ENCODE peak calls at places on chromosomes 13 and 19, in four cellular contexts. G is K562, Y is IMR-90, J is A549. X is an unnamed sample.

GRCh38 chr13:111354789-111355188 is 34.3 kb downstream of the TEX29 start:
- DNase-seq in G (no peak), Y (no peak), J (no peak), X (no peak)

GRCh38 chr19:13707901-13708300 is 56.4 kb upstream of the MRI1 start:
- DNase-seq in J (no peak), Y (no peak), G (no peak), X (no peak)

GRCh38 chr19:40614595-40615411 is 13.6 kb downstream of the LTBP4 start:
- DNase-seq in Y (peak; percentile 99), J (no peak), G (peak; percentile 98), X (no peak)

GRCh38 chr13:64051278-64051677 is 2635.6 kb upstream of the PCDH20 start:
- DNase-seq in Y (no peak), J (no peak), G (no peak), X (no peak)

GRCh38 chr13:104984296-104984818 is 1551.1 kb downstream of the EFNB2 start:
- DNase-seq in G (no peak), J (no peak), Y (peak; percentile 12), X (no peak)

GRCh38 chr19:51615991-51616390 is 14.2 kb downstream of the SIGLEC5 start:
- DNase-seq in Y (no peak), J (no peak), G (no peak), X (no peak)

GRCh38 chr13:76882431-76882830 is 3.8 kb downstream of the KCTD12 start:
- DNase-seq in Y (no peak), J (no peak), G (no peak), X (no peak)

GRCh38 chr13:48624858-48625257 is 28.9 kb upstream of the CYSLTR2 start:
- DNase-seq in Y (no peak), G (no peak), J (no peak), X (no peak)

GRCh38 chr19:32708457-32708856 is 11.1 kb upstream of the TDRD12 start:
- DNase-seq in Y (no peak), G (no peak), J (no peak), X (no peak)

GRCh38 chr19:35901055-35901644 is 810 bp upstream of the NFKBID start:
- DNase-seq in J (no peak), Y (peak; percentile 51), G (no peak), X (no peak)

GRCh38 chr19:2973229-2973628 is 4.1 kb upstream of the TLE6 start:
- DNase-seq in Y (no peak), G (no peak), J (no peak), X (no peak)

GRCh38 chr13:75968103-75968838 is 332.1 kb downstream of the LMO7 start:
- DNase-seq in J (no peak), G (no peak), Y (peak; percentile 26), X (no peak)

GRCh38 chr13:42112864-42113263 is 64.4 kb downstream of the DGKH start:
- DNase-seq in Y (no peak), J (no peak), G (no peak), X (no peak)

GRCh38 chr13:76886292-76887061 is at the start of gene KCTD12:
- DNase-seq in Y (peak; percentile 73), G (peak; percentile 71), J (peak; percentile 14), X (no peak)

GRCh38 chr19:30004403-30004802 is 62.4 kb downstream of the URI1 start:
- DNase-seq in J (no peak), G (no peak), Y (no peak), X (no peak)

GRCh38 chr19:52991021-52991420 is 22.7 kb upstream of the ERVV-1 start:
- DNase-seq in G (no peak), J (no peak), Y (no peak), X (no peak)

GRCh38 chr13:45974500-45974899 is 78.0 kb downstream of the ZC3H13 start:
- DNase-seq in J (no peak), Y (no peak), G (no peak), X (no peak)

GRCh38 chr13:29782798-29783197 is 67.6 kb downstream of the UBL3 start:
- DNase-seq in Y (no peak), J (no peak), G (no peak), X (no peak)

GRCh38 chr13:101474419-101474957 is 22.0 kb downstream of the ITGBL1 start:
- DNase-seq in G (no peak), J (no peak), Y (peak; percentile 91), X (no peak)

GRCh38 chr13:82330499-82330898 is 1551.8 kb downstream of the SLITRK1 start:
- DNase-seq in G (peak; percentile 16), J (no peak), Y (no peak), X (peak; percentile 29)

GRCh38 chr13:50668882-50669281 is 174.6 kb downstream of the DLEU7 start:
- DNase-seq in G (no peak), Y (no peak), J (no peak), X (no peak)

GRCh38 chr13:95641961-95642621 is 2.4 kb downstream of the DZIP1 start:
- DNase-seq in Y (peak; percentile 43), G (no peak), J (no peak), X (peak; percentile 44)

GRCh38 chr13:45047394-45048328 is 58.3 kb downstream of the GPALPP1 start:
- DNase-seq in Y (peak; percentile 86), G (peak; percentile 77), J (peak; percentile 68), X (peak; percentile 51)

GRCh38 chr13:79459906-79460305 is 21.0 kb upstream of the NDFIP2 start:
- DNase-seq in Y (peak; percentile 25), J (no peak), G (no peak), X (no peak)

GRCh38 chr19:15913830-15914229 is 16.0 kb upstream of the CYP4F2 start:
- DNase-seq in Y (no peak), J (no peak), G (no peak), X (no peak)

GRCh38 chr13:45195421-45195820 is 5.4 kb downstream of the KCTD4 start:
- DNase-seq in J (no peak), Y (no peak), G (no peak), X (no peak)

GRCh38 chr13:113371061-113371460 is 7.1 kb upstream of the GRTP1 start:
- DNase-seq in J (no peak), G (no peak), Y (no peak), X (no peak)

GRCh38 chr13:28467886-28468519 is 26.9 kb downstream of the FLT1 start:
- DNase-seq in G (no peak), Y (no peak), J (no peak), X (no peak)

GRCh38 chr13:28467034-28467433 is 27.9 kb downstream of the FLT1 start:
- DNase-seq in G (no peak), J (no peak), Y (no peak), X (no peak)

GRCh38 chr13:28466151-28466550 is 28.8 kb downstream of the FLT1 start:
- DNase-seq in G (no peak), J (no peak), Y (no peak), X (no peak)

GRCh38 chr13:28463481-28463880 is 31.4 kb downstream of the FLT1 start:
- DNase-seq in Y (peak; percentile 27), J (no peak), G (no peak), X (no peak)

DNA sequence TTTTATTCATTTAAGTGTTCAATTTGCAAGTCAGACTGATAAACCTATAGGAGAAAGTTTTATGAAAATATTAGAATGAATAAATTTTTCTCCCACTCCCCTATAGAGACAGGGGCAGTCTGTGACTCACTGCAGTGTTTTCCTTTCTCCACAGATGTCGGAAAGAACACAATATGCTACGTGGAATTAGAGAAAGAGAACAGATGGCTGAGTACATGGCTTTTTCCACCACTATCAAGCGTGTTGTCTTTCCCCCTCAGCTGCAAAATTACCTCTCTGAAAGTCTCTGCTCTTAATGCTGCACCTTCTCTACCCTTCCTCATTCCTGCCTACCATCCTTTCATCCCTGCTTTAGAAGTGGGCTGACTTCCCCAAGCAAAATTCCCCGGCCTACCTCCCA is 30.1 kb downstream of the FLT1 start:
- DNase-seq in J (no peak), Y (no peak), G (no peak), X (no peak)
- TF ChIP-seq BHLHE40 in J (no peak), Y (no peak), G (no peak), X (no peak)

GRCh38 chr13:98099627-98100026 is 43.3 kb upstream of the FARP1 start:
- DNase-seq in G (no peak), Y (no peak), J (no peak), X (no peak)

GRCh38 chr13:98105929-98106336 is 37.0 kb upstream of the FARP1 start:
- DNase-seq in J (no peak), G (peak; percentile 55), Y (peak; percentile 59), X (peak; percentile 90)

GRCh38 chr13:98103531-98103930 is 39.4 kb upstream of the FARP1 start:
- DNase-seq in G (no peak), Y (no peak), J (no peak), X (no peak)

GRCh38 chr13:98108330-98108729 is 34.6 kb upstream of the FARP1 start:
- DNase-seq in J (no peak), Y (peak; percentile 48), G (no peak), X (no peak)

DNA sequence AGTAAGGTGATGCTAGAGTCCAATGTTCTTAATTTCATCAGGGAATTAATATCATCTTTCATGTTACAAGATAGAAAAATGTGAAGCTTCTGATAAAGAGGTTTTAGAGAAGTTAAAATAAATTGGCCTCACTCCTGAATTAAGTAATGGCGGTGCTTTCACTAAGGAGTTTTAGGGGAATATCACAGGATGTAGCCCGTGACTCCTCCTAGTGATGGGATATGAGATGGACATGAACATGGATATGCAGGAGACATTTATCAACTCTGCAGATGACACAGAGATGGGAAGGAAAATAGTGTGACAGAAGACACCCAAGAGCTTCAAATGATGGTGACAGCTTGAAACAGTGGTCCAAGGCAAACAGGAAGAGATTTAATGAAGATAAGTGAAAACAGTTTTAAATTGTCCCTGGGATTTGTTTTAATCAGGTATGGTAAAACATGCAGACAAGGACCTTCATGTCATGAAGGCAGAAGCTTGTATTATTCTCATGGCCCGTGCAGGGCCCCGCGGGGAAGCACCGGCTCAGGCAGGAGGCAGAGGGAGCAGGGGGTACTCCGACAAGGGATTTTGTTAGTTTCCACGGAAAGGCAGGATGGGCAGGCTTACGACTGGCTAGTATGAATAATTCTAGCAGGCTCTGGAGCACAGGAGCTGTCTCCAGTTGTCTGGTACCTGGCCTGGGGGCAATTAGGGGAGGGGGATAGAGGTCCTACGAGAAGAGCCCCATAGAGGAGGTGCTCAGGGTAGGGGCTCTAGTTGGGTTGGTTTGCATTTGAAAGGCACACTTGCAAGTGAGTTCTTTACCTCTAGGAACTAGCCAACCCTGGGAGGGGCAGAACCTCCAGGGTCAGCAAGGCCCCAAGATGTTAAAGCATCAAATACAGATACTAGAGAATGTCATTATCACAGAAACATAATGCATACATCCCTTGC is 38.7 kb upstream of the FARP1 start:
- DNase-seq in G (no peak), J (peak; percentile 48), Y (peak; percentile 43), X (peak; percentile 47)
- TF ChIP-seq MAFK in G (no peak), J (no peak), Y (no peak), X (no peak)

DNA sequence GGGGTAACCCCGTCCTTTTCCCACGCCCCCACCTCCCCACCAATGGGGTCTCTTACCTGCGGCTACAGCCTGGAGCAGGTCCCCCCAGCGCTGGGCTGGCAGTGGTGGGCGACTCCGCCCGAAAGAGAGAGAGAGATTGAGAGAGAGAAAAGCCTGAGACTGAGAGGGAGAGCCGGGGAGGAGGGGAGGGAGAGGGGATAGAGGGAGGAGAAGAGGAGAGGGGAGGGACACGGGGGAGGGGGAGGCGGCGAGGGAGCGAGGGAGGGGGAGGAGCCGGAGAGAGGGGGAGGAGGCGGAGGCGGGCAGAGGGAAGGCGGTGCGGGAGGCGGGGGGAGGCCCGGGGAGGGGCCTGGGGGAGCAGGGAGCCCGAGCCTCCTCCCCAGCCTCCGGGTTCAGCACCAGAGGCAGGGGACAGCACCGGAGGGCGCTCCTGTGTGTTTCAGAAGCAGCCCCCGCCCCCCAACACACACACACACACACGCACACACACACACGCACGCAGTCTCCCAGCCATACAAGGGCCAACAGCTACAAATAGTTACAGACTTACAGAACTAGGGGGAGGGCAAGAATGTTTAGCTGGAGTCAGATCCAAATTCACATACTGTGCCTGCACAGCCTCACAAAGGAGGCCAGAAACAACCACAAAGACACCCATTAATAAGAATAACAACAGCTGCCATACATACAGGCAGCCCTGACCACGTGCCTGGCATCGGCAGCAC is at the start of gene SLC8A2:
- DNase-seq in J (peak; percentile 75), G (peak; percentile 91), Y (peak; percentile 77), X (peak; percentile 52)
- TF ChIP-seq BHLHE40 in J (no peak), G (no peak), Y (no peak), X (no peak)

GRCh38 chr19:9189538-9189937 is 10.8 kb downstream of the OR7D2 start:
- DNase-seq in G (peak; percentile 20), Y (no peak), J (no peak), X (no peak)
- TF ChIP-seq MAFK in G (no peak), Y (no peak), J (no peak), X (no peak)